ENCODE peak calls at places on chromosome 6, in nine cellular contexts. I, B, O, Q, S, U, G, W and M are unnamed samples.
A peak's percentile ranks its signal among the peaks of the same experiment; 100 is the strongest.

GRCh38 chr6:148969679-148970078 is 222.8 kb downstream of the UST start:
- DNase-seq in W (no peak), Q (no peak), I (peak; percentile 78), S (peak; percentile 94), B (no peak), O (peak; percentile 72), U (no peak), G (no peak), M (peak; percentile 85)

GRCh38 chr6:141451508-141452353 is 681.0 kb upstream of the GJE1 start:
- DNase-seq in Q (no peak), U (no peak), I (no peak), O (no peak), S (no peak), B (peak; percentile 69), W (no peak), G (no peak), M (no peak)

GRCh38 chr6:44972710-44973109 is 355.4 kb upstream of the RUNX2 start:
- DNase-seq in G (no peak), O (no peak), I (no peak), S (no peak), Q (no peak), B (no peak), W (no peak), U (no peak), M (no peak)

GRCh38 chr6:7390218-7390878 is 740 bp downstream of the RIOK1 start:
- DNase-seq in I (no peak), U (no peak), G (no peak), S (no peak), W (no peak), O (no peak), Q (no peak), B (no peak), M (no peak)

GRCh38 chr6:109336221-109336955 is 45.9 kb downstream of the CD164 start:
- DNase-seq in I (no peak), B (no peak), O (peak; percentile 26), G (no peak), W (no peak), S (no peak), Q (no peak), U (no peak), M (peak; percentile 84)

GRCh38 chr6:22717906-22718305 is 148.5 kb downstream of the HDGFL1 start:
- DNase-seq in B (no peak), G (no peak), I (no peak), W (no peak), Q (no peak), O (no peak), S (no peak), U (no peak), M (peak; percentile 94)

GRCh38 chr6:166308769-166309589 is 787 bp upstream of the PRR18 start:
- DNase-seq in B (no peak), O (no peak), Q (no peak), U (no peak), S (no peak), I (no peak), W (no peak), G (no peak), M (peak; percentile 93)

GRCh38 chr6:156765117-156765516 is 12.1 kb upstream of the ARID1B start:
- DNase-seq in B (no peak), S (no peak), O (no peak), I (no peak), Q (no peak), G (no peak), W (no peak), U (no peak), M (no peak)

GRCh38 chr6:141110486-141110885 is 1022.2 kb upstream of the GJE1 start:
- DNase-seq in O (peak; percentile 70), Q (no peak), W (no peak), B (no peak), G (no peak), S (no peak), U (no peak), I (no peak), M (peak; percentile 13)

GRCh38 chr6:150418825-150419594 is 50.2 kb downstream of the IYD start:
- DNase-seq in U (no peak), Q (no peak), S (no peak), I (peak; percentile 88), O (no peak), G (peak; percentile 74), W (peak; percentile 5), B (peak; percentile 18), M (peak; percentile 83)

GRCh38 chr6:45479834-45480696 is 102.3 kb upstream of the SUPT3H start:
- DNase-seq in O (peak; percentile 61), B (no peak), W (no peak), S (peak; percentile 88), G (no peak), Q (no peak), U (no peak), I (no peak), M (no peak)

GRCh38 chr6:14673201-14673600 is 555.6 kb downstream of the CD83 start:
- DNase-seq in Q (no peak), I (no peak), O (peak; percentile 2), W (no peak), U (no peak), B (peak; percentile 37), G (no peak), S (no peak), M (no peak)

GRCh38 chr6:80605165-80605989 is 498.9 kb downstream of the BCKDHB start:
- DNase-seq in S (no peak), G (no peak), U (no peak), W (no peak), O (no peak), I (no peak), B (peak; percentile 10), Q (no peak), M (peak; percentile 61)

GRCh38 chr6:54624779-54625178 is 221.8 kb upstream of the FAM83B start:
- DNase-seq in B (no peak), Q (no peak), S (peak; percentile 44), O (peak; percentile 70), U (no peak), I (no peak), W (no peak), G (no peak), M (no peak)

GRCh38 chr6:3850451-3851203 is 1.5 kb downstream of the FAM50B start:
- DNase-seq in U (no peak), Q (no peak), B (no peak), W (peak; percentile 19), S (no peak), G (peak; percentile 34), O (no peak), I (no peak), M (no peak)

GRCh38 chr6:12033770-12034169 is 21.7 kb downstream of the HIVEP1 start:
- DNase-seq in G (no peak), O (no peak), Q (no peak), U (no peak), S (no peak), B (peak; percentile 34), W (no peak), I (no peak), M (no peak)

GRCh38 chr6:19210849-19211590 is 626.1 kb upstream of the ID4 start:
- DNase-seq in G (peak; percentile 28), U (no peak), B (no peak), I (peak; percentile 55), O (no peak), W (no peak), Q (no peak), S (no peak), M (peak; percentile 38)

GRCh38 chr6:14210077-14210476 is 92.5 kb downstream of the CD83 start:
- DNase-seq in B (no peak), Q (no peak), S (no peak), W (no peak), G (no peak), U (no peak), O (no peak), I (no peak), M (no peak)

GRCh38 chr6:36111526-36111925 is 18.8 kb upstream of the MAPK13 start:
- DNase-seq in Q (no peak), G (no peak), B (no peak), S (no peak), I (no peak), W (no peak), U (no peak), O (no peak), M (no peak)